ENCODE peak calls at places on chromosomes 12 and 14, in eight cellular contexts. One of them, this sample, is unnamed.

GRCh38 chr12:68489273-68489672 is 121.4 kb upstream of the RAP1B start:
- DNase-seq in H1: no peak
- DNase-seq in HepG2: no peak
- DNase-seq in SK-N-SH: no peak
- DNase-seq in K562: no peak
- DNase-seq in GM12878: no peak
- DNase-seq in A549: no peak
- DNase-seq in HCT116: no peak
- DNase-seq in this sample: no peak

GRCh38 chr12:68636268-68636667 is 25.6 kb downstream of the RAP1B start:
- DNase-seq in H1: no peak
- DNase-seq in SK-N-SH: no peak
- DNase-seq in K562: no peak
- DNase-seq in HCT116: no peak
- DNase-seq in HepG2: no peak
- DNase-seq in A549: peak
- DNase-seq in GM12878: no peak
- DNase-seq in this sample: peak

GRCh38 chr12:91053951-91054715 is 3.7 kb downstream of the KERA start:
- DNase-seq in H1: no peak
- DNase-seq in HepG2: no peak
- DNase-seq in GM12878: no peak
- DNase-seq in K562: no peak
- DNase-seq in HCT116: no peak
- DNase-seq in SK-N-SH: no peak
- DNase-seq in A549: peak
- DNase-seq in this sample: peak

GRCh38 chr12:66137937-66138336 is 7.4 kb upstream of the LLPH start:
- DNase-seq in H1: no peak
- DNase-seq in HepG2: no peak
- DNase-seq in SK-N-SH: no peak
- DNase-seq in GM12878: no peak
- DNase-seq in A549: no peak
- DNase-seq in K562: no peak
- DNase-seq in HCT116: no peak
- DNase-seq in this sample: no peak

GRCh38 chr12:122021193-122021821 is 377 bp upstream of the BCL7A start:
- DNase-seq in A549: no peak
- DNase-seq in K562: no peak
- DNase-seq in GM12878: no peak
- DNase-seq in HCT116: no peak
- DNase-seq in H1: peak
- DNase-seq in SK-N-SH: no peak
- DNase-seq in HepG2: no peak
- DNase-seq in this sample: no peak

GRCh38 chr14:78363008-78363407 is 192.8 kb downstream of the NRXN3 start:
- DNase-seq in GM12878: no peak
- DNase-seq in A549: no peak
- DNase-seq in HCT116: no peak
- DNase-seq in K562: no peak
- DNase-seq in HepG2: no peak
- DNase-seq in SK-N-SH: no peak
- DNase-seq in H1: no peak
- DNase-seq in this sample: no peak

GRCh38 chr14:99687284-99688209 is 3.4 kb downstream of the CYP46A1 start:
- DNase-seq in K562: peak
- DNase-seq in H1: peak
- DNase-seq in HCT116: peak
- DNase-seq in SK-N-SH: no peak
- DNase-seq in A549: no peak
- DNase-seq in GM12878: no peak
- DNase-seq in HepG2: peak
- DNase-seq in this sample: no peak

GRCh38 chr12:11545438-11546330 is 103.8 kb upstream of the ETV6 start:
- DNase-seq in K562: no peak
- DNase-seq in A549: no peak
- DNase-seq in H1: no peak
- DNase-seq in HepG2: no peak
- DNase-seq in SK-N-SH: peak
- DNase-seq in HCT116: no peak
- DNase-seq in GM12878: peak
- DNase-seq in this sample: no peak

GRCh38 chr12:56258068-56258819 is at the start of gene ANKRD52:
- DNase-seq in SK-N-SH: peak
- DNase-seq in GM12878: no peak
- DNase-seq in A549: peak
- DNase-seq in H1: peak
- DNase-seq in K562: peak
- DNase-seq in HepG2: peak
- DNase-seq in HCT116: no peak
- DNase-seq in this sample: peak

GRCh38 chr12:56258820-56259183 is 618 bp upstream of the ANKRD52 start:
- DNase-seq in HCT116: no peak
- DNase-seq in HepG2: no peak
- DNase-seq in H1: no peak
- DNase-seq in A549: no peak
- DNase-seq in K562: no peak
- DNase-seq in SK-N-SH: no peak
- DNase-seq in GM12878: no peak
- DNase-seq in this sample: no peak

GRCh38 chr12:56256326-56256960 is 1.7 kb downstream of the ANKRD52 start:
- DNase-seq in SK-N-SH: no peak
- DNase-seq in A549: no peak
- DNase-seq in K562: no peak
- DNase-seq in HepG2: no peak
- DNase-seq in H1: no peak
- DNase-seq in GM12878: no peak
- DNase-seq in HCT116: no peak
- DNase-seq in this sample: peak

GRCh38 chr12:56257071-56257470 is 1.1 kb downstream of the ANKRD52 start:
- DNase-seq in HepG2: no peak
- DNase-seq in GM12878: no peak
- DNase-seq in K562: no peak
- DNase-seq in SK-N-SH: no peak
- DNase-seq in A549: no peak
- DNase-seq in H1: no peak
- DNase-seq in HCT116: no peak
- DNase-seq in this sample: no peak

GRCh38 chr12:56257491-56258067 is 605 bp downstream of the ANKRD52 start:
- DNase-seq in K562: peak
- DNase-seq in H1: peak
- DNase-seq in SK-N-SH: peak
- DNase-seq in HCT116: no peak
- DNase-seq in HepG2: peak
- DNase-seq in A549: peak
- DNase-seq in GM12878: no peak
- DNase-seq in this sample: peak
- TF ChIP-seq RAD21 in K562: no peak
- TF ChIP-seq RAD21 in H1: no peak
- TF ChIP-seq RAD21 in SK-N-SH: no peak
- TF ChIP-seq RAD21 in HCT116: no peak
- TF ChIP-seq RAD21 in HepG2: no peak
- TF ChIP-seq RAD21 in A549: no peak
- TF ChIP-seq RAD21 in GM12878: no peak
- TF ChIP-seq RAD21 in this sample: no peak

DNA sequence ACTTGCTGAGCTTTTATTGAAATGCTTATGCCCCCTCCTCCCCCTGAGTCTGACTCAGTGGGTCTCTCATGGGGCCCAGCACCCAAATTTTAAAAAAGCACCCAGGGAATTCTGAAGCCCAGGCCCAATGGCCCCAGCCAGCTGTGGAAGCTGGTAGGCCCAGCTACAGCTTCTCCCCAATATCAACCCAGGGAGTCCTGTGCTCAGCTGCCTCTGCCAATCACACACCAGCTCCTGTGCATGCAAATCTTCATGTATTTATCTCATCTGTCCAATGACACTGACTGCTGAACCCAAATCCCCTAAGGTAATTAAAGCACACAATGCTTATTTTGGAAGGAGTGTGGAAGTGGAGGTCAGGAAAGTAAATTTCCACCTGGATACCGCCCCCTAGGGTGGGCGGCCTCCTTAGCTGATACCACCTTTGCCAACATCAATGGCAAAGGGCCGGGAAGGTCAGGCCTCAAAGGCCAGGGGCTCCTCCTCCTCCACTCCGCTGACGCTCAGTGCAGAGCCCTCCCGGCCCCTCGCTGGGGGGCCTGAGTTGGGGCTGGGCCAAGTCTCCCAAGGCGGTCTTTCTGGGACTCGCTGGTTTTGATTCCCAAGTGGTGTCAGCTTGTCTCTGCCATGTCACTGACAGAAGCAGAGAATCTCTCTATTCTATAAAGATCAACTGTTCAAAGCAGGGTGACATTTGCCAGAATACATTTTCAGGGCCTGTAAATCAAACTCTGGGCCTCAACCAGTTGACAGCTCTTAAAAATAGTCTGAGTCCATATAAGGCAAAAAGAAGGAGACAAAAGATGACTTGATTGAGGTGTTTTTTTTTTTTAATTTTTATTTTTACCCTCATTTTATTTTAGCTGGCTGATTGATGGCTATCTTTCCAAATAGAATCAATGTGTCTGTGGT is 76.0 kb downstream of the CCDC88C start:
- DNase-seq in K562: no peak
- DNase-seq in HepG2: no peak
- DNase-seq in HCT116: no peak
- DNase-seq in A549: no peak
- DNase-seq in SK-N-SH: no peak
- DNase-seq in GM12878: no peak
- DNase-seq in H1: no peak
- DNase-seq in this sample: no peak
- TF ChIP-seq RAD21 in K562: no peak
- TF ChIP-seq RAD21 in HepG2: no peak
- TF ChIP-seq RAD21 in HCT116: no peak
- TF ChIP-seq RAD21 in A549: no peak
- TF ChIP-seq RAD21 in SK-N-SH: no peak
- TF ChIP-seq RAD21 in GM12878: no peak
- TF ChIP-seq RAD21 in H1: no peak
- TF ChIP-seq RAD21 in this sample: no peak

DNA sequence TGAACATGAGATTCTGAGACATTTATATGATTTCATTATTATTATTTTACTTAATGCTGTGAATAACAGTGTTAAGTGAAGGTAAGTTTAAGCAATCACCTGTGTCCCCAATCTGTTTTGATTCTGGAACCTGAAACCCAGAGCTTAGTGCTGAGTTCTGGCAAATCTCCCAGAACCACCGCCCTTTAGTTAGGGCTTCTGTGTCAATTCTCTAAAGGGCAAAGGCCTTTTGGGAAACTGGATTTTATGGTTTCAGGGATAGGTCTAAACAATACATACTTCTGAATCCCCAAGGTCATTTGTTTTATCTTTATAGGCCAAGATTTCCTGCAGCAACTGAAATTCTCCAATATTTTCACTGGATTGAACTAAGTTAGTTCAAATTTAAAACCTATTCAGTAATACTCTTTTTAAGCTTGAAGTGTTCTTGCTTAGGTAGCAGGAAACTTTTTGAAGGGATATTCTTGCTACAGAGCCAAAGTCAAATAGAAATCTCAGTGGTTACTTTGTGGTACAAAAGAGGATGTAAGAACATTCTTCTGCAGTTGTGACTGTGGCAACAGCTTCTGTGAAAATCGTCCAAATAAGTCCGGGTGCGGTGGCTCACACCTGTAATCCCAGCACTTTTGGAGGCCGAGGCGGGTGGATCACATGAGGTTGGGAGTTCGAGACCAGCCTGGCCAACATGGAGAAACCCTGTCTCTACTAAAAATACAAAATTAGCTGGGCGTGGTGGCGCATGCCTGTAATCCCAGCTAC is 10.0 kb upstream of the PKP2 start:
- DNase-seq in HepG2: peak
- DNase-seq in SK-N-SH: no peak
- DNase-seq in A549: no peak
- DNase-seq in HCT116: no peak
- DNase-seq in GM12878: peak
- DNase-seq in H1: no peak
- DNase-seq in K562: no peak
- DNase-seq in this sample: no peak
- TF ChIP-seq RAD21 in HepG2: no peak
- TF ChIP-seq RAD21 in SK-N-SH: no peak
- TF ChIP-seq RAD21 in A549: no peak
- TF ChIP-seq RAD21 in HCT116: no peak
- TF ChIP-seq RAD21 in GM12878: no peak
- TF ChIP-seq RAD21 in H1: no peak
- TF ChIP-seq RAD21 in K562: no peak
- TF ChIP-seq RAD21 in this sample: no peak

GRCh38 chr12:55682087-55682796 is 25.5 kb downstream of the ITGA7 start:
- DNase-seq in H1: no peak
- DNase-seq in K562: no peak
- DNase-seq in A549: peak
- DNase-seq in SK-N-SH: no peak
- DNase-seq in GM12878: no peak
- DNase-seq in HCT116: no peak
- DNase-seq in HepG2: peak
- DNase-seq in this sample: no peak

GRCh38 chr12:55683676-55684075 is 24.0 kb downstream of the ITGA7 start:
- DNase-seq in K562: no peak
- DNase-seq in HepG2: no peak
- DNase-seq in H1: no peak
- DNase-seq in A549: no peak
- DNase-seq in GM12878: no peak
- DNase-seq in HCT116: no peak
- DNase-seq in SK-N-SH: no peak
- DNase-seq in this sample: no peak

GRCh38 chr12:55684761-55685370 is 22.8 kb downstream of the ITGA7 start:
- DNase-seq in GM12878: no peak
- DNase-seq in HCT116: no peak
- DNase-seq in HepG2: no peak
- DNase-seq in A549: no peak
- DNase-seq in K562: no peak
- DNase-seq in SK-N-SH: no peak
- DNase-seq in H1: no peak
- DNase-seq in this sample: no peak

GRCh38 chr12:55679691-55680090 is 28.0 kb downstream of the ITGA7 start:
- DNase-seq in GM12878: no peak
- DNase-seq in A549: no peak
- DNase-seq in HCT116: no peak
- DNase-seq in K562: no peak
- DNase-seq in H1: no peak
- DNase-seq in SK-N-SH: no peak
- DNase-seq in HepG2: no peak
- DNase-seq in this sample: no peak

DNA sequence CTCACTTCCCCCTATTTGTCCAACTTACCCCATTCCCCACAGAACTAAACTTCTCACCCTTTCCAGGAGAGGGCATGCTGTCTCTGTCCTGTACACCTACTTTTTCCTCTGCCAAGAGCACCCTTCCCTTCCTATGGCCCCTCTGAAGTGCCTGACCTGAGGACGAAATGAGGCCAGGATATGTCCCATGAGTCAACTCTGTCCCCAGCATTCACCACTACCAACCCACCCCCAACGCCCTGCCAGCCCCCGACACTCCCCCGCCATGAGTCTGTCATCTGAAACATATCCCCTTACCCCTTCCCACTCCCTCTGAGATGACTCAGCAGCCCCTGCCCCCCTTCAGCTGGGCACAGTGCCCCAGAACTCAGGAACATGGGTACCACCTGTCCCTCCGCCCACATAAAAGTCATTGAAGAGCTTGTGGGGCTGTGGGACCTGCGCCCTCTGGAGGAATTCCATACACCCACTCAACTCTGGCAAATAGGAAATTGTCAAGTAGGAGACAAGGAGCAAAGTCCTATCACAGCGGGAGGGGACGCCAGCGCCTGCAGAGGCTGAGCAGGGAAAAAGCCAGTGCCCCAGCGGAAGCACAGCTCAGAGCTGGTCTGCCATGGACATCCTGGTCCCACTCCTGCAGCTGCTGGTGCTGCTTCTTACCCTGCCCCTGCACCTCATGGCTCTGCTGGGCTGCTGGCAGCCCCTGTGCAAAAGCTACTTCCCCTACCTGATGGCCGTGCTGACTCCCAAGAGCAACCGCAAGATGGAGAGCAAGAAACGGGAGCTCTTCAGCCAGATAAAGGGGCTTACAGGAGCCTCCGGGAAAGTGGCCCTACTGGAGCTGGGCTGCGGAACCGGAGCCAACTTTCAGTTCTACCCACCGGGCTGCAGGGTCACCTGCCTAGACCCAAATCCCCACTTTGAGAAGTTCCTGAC is 26.3 kb downstream of the ITGA7 start:
- DNase-seq in K562: no peak
- DNase-seq in HepG2: peak
- DNase-seq in GM12878: no peak
- DNase-seq in H1: peak
- DNase-seq in SK-N-SH: no peak
- DNase-seq in HCT116: peak
- DNase-seq in A549: peak
- DNase-seq in this sample: peak
- TF ChIP-seq RAD21 in K562: peak
- TF ChIP-seq RAD21 in HepG2: peak
- TF ChIP-seq RAD21 in GM12878: peak
- TF ChIP-seq RAD21 in H1: peak
- TF ChIP-seq RAD21 in SK-N-SH: no peak
- TF ChIP-seq RAD21 in HCT116: peak
- TF ChIP-seq RAD21 in A549: peak
- TF ChIP-seq RAD21 in this sample: peak

This sample was measured in IMR-90.